ENCODE peak calls at places on chromosome 1, in four cellular contexts. M, A, Y and J are unnamed samples. For H3K27me3, the result is how much of the 10 kb centered on the place peaks cover.

GRCh38 chr1:19647643-19648042 is 3.5 kb downstream of the NBL1 start:
- DNase-seq in M (no peak), A (peak), Y (no peak), J (no peak)

GRCh38 chr1:37958690-37959089 is 11.8 kb upstream of the INPP5B start:
- DNase-seq in A (peak), M (no peak), Y (no peak), J (no peak)

GRCh38 chr1:212291505-212292134 is 6.4 kb downstream of the PPP2R5A start:
- DNase-seq in Y (peak), A (peak), M (peak), J (peak)

GRCh38 chr1:156483397-156483796 is 17.2 kb downstream of the MEF2D start:
- DNase-seq in A (peak), Y (no peak), M (no peak), J (no peak)

GRCh38 chr1:232594768-232595698 is 34.9 kb downstream of the SIPA1L2 start:
- DNase-seq in A (no peak), M (no peak), Y (no peak), J (peak)

GRCh38 chr1:226497991-226498689 is 50.4 kb upstream of the STUM start:
- DNase-seq in A (no peak), Y (no peak), M (no peak), J (peak)

GRCh38 chr1:181133441-181133951 is 45.0 kb downstream of the IER5 start:
- DNase-seq in Y (no peak), M (no peak), A (no peak), J (no peak)

GRCh38 chr1:168509875-168510594 is 33.8 kb downstream of the XCL2 start:
- DNase-seq in A (no peak), Y (peak), M (no peak), J (no peak)

GRCh38 chr1:32179193-32179442 is 357 bp upstream of the TXLNA start:
- DNase-seq in M (no peak), A (no peak), Y (no peak), J (no peak)

GRCh38 chr1:150227228-150227627 is 8.7 kb downstream of the ANP32E start:
- DNase-seq in M (no peak), Y (no peak), A (no peak), J (no peak)

GRCh38 chr1:162074548-162074947 is 5.1 kb downstream of the NOS1AP start:
- DNase-seq in M (no peak), Y (no peak), A (no peak), J (no peak)

GRCh38 chr1:53608676-53609075 is 130.3 kb downstream of the GLIS1 start:
- DNase-seq in M (no peak), Y (no peak), A (no peak), J (no peak)

GRCh38 chr1:54926955-54927354 is 40.0 kb upstream of the DHCR24 start:
- DNase-seq in Y (no peak), A (peak), M (no peak), J (no peak)

GRCh38 chr1:14725641-14726213 is 127.2 kb downstream of the KAZN start:
- DNase-seq in Y (no peak), A (no peak), M (no peak), J (no peak)

GRCh38 chr1:156963621-156964020 is 43.2 kb downstream of the LRRC71 start:
- DNase-seq in M (no peak), Y (no peak), A (peak), J (no peak)

GRCh38 chr1:92298573-92299476 is at the start of the genes GLMN and RPAP2:
- DNase-seq in A (peak), M (peak), Y (peak), J (peak)

GRCh38 chr1:92306020-92306419 is 7.2 kb downstream of the RPAP2 start:
- DNase-seq in A (no peak), Y (no peak), M (no peak), J (no peak)

GRCh38 chr1:92298213-92298572 is 594 bp downstream of the GLMN start:
- DNase-seq in M (peak), A (peak), Y (peak), J (no peak)

GRCh38 chr1:92299477-92300125 is 742 bp downstream of the RPAP2 start:
- DNase-seq in M (peak), Y (no peak), A (peak), J (no peak)

DNA sequence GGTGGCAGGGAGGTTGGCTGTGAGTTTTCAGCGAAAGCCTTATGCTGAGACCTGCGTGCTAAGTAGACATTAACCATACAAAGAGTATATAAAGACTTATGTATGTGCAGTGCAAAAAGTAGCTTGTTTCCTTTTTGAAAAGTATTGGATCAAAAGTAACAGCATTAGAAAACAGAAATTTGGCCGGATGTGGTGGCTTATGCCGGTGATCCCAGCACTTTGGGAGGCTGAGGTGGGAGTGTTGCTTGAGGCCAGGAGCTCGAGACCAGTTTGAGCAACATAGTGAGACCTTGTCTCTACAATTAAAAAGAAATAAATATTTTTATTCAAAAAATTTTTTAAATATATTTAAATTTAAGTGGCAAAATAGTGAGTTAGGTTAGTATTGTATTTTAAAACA is 2.2 kb downstream of the RPAP2 start:
- DNase-seq in M (no peak), A (no peak), Y (no peak), J (no peak)
- H3K4me3 ChIP-seq in M (no peak), A (no peak), Y (no peak), J (peak)

GRCh38 chr1:3281735-3282134 is 172.7 kb upstream of the ARHGEF16 start:
- DNase-seq in M (no peak), Y (no peak), A (no peak), J (no peak)

GRCh38 chr1:3282186-3282585 is 172.3 kb upstream of the ARHGEF16 start:
- DNase-seq in Y (no peak), A (no peak), M (no peak), J (no peak)

GRCh38 chr1:3283849-3284248 is 170.6 kb upstream of the ARHGEF16 start:
- DNase-seq in A (peak), M (peak), Y (no peak), J (peak)

GRCh38 chr1:3284691-3285090 is 169.8 kb upstream of the ARHGEF16 start:
- DNase-seq in A (no peak), Y (no peak), M (no peak), J (no peak)

GRCh38 chr1:3282656-3283430 is 171.6 kb upstream of the ARHGEF16 start:
- DNase-seq in M (no peak), Y (no peak), A (no peak), J (no peak)
- H3K27me3 ChIP-seq in M (under half), Y (half or more), A (under half), J (under half)

GRCh38 chr1:68049941-68050878 is at the start of gene DIRAS3:
- DNase-seq in M (peak), A (peak), Y (peak), J (peak)
- TF ChIP-seq EZH2phosphoT487 in M (no peak), A (no peak), Y (no peak), J (peak)

GRCh38 chr1:113981962-113982931 is 3.0 kb downstream of the OLFML3 start:
- DNase-seq in A (peak), Y (no peak), M (peak), J (no peak)
- H3K4me3 ChIP-seq in A (peak), Y (no peak), M (peak), J (no peak)

DNA sequence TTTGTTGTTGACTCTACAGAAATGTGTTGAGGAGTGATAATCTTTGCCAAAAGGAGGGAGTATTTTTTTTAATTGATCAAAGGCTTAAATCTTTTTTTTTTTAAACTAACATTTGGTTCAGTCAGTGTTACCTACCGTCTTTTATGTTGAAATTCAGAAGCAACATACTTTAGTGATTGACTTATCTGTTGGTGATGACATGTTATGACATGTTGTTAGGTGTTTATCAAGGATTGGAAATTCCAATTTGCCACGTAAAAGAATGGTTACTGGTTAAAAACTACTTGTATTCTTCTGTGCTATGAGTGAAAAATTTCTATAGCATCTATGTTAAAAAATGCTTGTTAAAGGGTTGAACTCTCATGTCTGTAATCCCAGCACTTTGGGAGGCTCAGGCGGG is 61.2 kb downstream of the DNM3 start:
- DNase-seq in M (no peak), Y (no peak), A (no peak), J (no peak)
- H3K27me3 ChIP-seq in M (under half), Y (under half), A (under half), J (under half)

DNA sequence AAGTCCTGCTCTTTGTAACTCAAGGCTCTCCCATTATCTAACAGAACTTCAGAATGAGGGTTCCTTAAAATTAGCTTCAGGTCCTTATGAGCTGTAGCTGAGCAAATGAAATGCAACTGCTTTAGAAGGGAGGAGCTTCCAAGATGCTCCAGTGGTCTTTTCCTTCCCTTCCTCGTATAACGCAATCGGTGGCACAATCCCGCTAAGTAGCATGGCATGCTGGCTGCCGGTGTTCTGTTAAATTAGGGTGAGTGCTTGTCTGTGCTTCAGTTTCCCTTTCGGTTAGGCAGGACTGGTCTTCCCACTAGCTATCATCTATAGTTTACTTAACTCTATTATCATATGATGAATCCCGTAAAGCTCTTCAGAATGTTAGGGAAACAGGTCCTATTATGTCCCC is 922 bp downstream of the KIAA0040 start:
- DNase-seq in M (no peak), Y (peak), A (peak), J (peak)
- TF ChIP-seq EZH2phosphoT487 in M (no peak), Y (no peak), A (no peak), J (no peak)

GRCh38 chr1:26960625-26960966 is 328 bp upstream of the KDF1 start:
- DNase-seq in M (no peak), Y (no peak), A (no peak), J (no peak)

GRCh38 chr1:26959270-26959669 is 998 bp downstream of the KDF1 start:
- DNase-seq in Y (no peak), A (no peak), M (no peak), J (no peak)

GRCh38 chr1:26961826-26962225 is 1.6 kb upstream of the KDF1 start:
- DNase-seq in A (peak), M (no peak), Y (no peak), J (no peak)

GRCh38 chr1:26957306-26957705 is 3.0 kb downstream of the KDF1 start:
- DNase-seq in A (no peak), M (no peak), Y (no peak), J (no peak)

GRCh38 chr1:26959722-26960624 is at the start of gene KDF1:
- DNase-seq in A (peak), Y (peak), M (peak), J (peak)
- H3K4me3 ChIP-seq in A (peak), Y (peak), M (peak), J (peak)